ENCODE peak calls at places on chromosomes 2 and 18, in four cellular contexts. X is testis, T is H9, V is lower lobe of right lung. B is an unnamed sample. For H3K4me1, the result is how much of the 10 kb centered on the place peaks cover.

GRCh38 chr2:193810533-193810932 is 1615.8 kb upstream of the TMEFF2 start:
- DNase-seq in T (no peak), X (no peak), V (no peak), B (no peak)

GRCh38 chr2:119407430-119408220 is 24.0 kb upstream of the TMEM37 start:
- DNase-seq in T (peak), V (no peak), X (peak), B (peak)

GRCh38 chr2:85221291-85221690 is 88.1 kb downstream of the TCF7L1 start:
- DNase-seq in X (peak), V (no peak), T (no peak), B (no peak)

GRCh38 chr2:207777124-207777523 is 7.4 kb upstream of the FZD5 start:
- DNase-seq in T (no peak), X (no peak), V (no peak), B (no peak)

GRCh38 chr2:196927318-196928225 is 1.1 kb upstream of the PGAP1 start:
- DNase-seq in X (no peak), T (no peak), V (no peak), B (peak)

GRCh38 chr2:19300961-19301360 is 57.5 kb downstream of the OSR1 start:
- DNase-seq in V (no peak), T (no peak), X (no peak), B (no peak)

GRCh38 chr18:44654555-44654954 is 26.1 kb upstream of the SETBP1 start:
- DNase-seq in V (no peak), T (no peak), X (no peak), B (no peak)

GRCh38 chr18:59748628-59749360 is 51.6 kb upstream of the CCBE1 start:
- DNase-seq in V (no peak), T (no peak), X (no peak), B (no peak)

GRCh38 chr2:241649414-241649813 is 11.9 kb downstream of the ATG4B start:
- DNase-seq in V (no peak), T (no peak), X (no peak), B (no peak)

GRCh38 chr2:151338115-151338514 is 19.3 kb upstream of the TNFAIP6 start:
- DNase-seq in V (no peak), T (no peak), X (no peak), B (peak)

GRCh38 chr2:210496512-210496911 is 20.0 kb upstream of the LANCL1 start:
- DNase-seq in V (no peak), T (no peak), X (no peak), B (no peak)

GRCh38 chr2:200159366-200159720 is 147.2 kb upstream of the SPATS2L start:
- DNase-seq in V (no peak), X (no peak), T (no peak), B (no peak)

GRCh38 chr2:1653956-1654695 is 90.2 kb downstream of the PXDN start:
- DNase-seq in T (no peak), X (no peak), V (no peak), B (no peak)

GRCh38 chr2:219681301-219682290 is 54.2 kb downstream of the SLC4A3 start:
- DNase-seq in X (no peak), T (no peak), V (no peak), B (peak)

GRCh38 chr2:85161626-85161960 is 28.4 kb downstream of the TCF7L1 start:
- DNase-seq in T (no peak), V (no peak), X (no peak), B (no peak)

GRCh38 chr2:118371500-118371899 is 283.2 kb downstream of the INSIG2 start:
- DNase-seq in T (peak), X (peak), V (no peak), B (peak)

GRCh38 chr2:180523629-180524340 is 456.6 kb upstream of the UBE2E3 start:
- DNase-seq in V (no peak), T (no peak), X (no peak), B (no peak)

GRCh38 chr2:23967846-23968245 is 27.6 kb downstream of the UBXN2A start:
- DNase-seq in T (no peak), X (no peak), V (no peak), B (no peak)

GRCh38 chr2:231068525-231069222 is 12.0 kb downstream of the PSMD1 start:
- DNase-seq in X (no peak), T (no peak), V (no peak), B (no peak)

GRCh38 chr2:135411646-135412045 is 119.4 kb downstream of the ZRANB3 start:
- DNase-seq in T (no peak), V (no peak), X (no peak), B (no peak)

GRCh38 chr2:3121601-3122000 is 256.0 kb downstream of the EIPR1 start:
- DNase-seq in V (no peak), X (no peak), T (no peak), B (no peak)

GRCh38 chr2:31371691-31372090 is 42.9 kb downstream of the XDH start:
- DNase-seq in V (no peak), X (no peak), T (no peak), B (no peak)

GRCh38 chr18:66632771-66633170 is 28.9 kb upstream of the CDH19 start:
- DNase-seq in V (no peak), T (no peak), X (no peak), B (no peak)

GRCh38 chr2:159439421-159439820 is 152.9 kb upstream of the WDSUB1 start:
- DNase-seq in V (no peak), X (no peak), T (no peak), B (no peak)

GRCh38 chr2:46036929-46037328 is 260.3 kb upstream of the EPAS1 start:
- DNase-seq in V (no peak), X (no peak), T (no peak), B (no peak)

GRCh38 chr18:10528439-10528838 is 2.6 kb downstream of the NAPG start:
- DNase-seq in X (no peak), T (no peak), V (no peak), B (no peak)

GRCh38 chr18:3233004-3233403 is 13.2 kb upstream of the MYOM1 start:
- DNase-seq in X (no peak), V (no peak), T (no peak), B (no peak)
- H3K4me1 ChIP-seq in X (under half), V (under half), T (under half), B (under half)

DNA sequence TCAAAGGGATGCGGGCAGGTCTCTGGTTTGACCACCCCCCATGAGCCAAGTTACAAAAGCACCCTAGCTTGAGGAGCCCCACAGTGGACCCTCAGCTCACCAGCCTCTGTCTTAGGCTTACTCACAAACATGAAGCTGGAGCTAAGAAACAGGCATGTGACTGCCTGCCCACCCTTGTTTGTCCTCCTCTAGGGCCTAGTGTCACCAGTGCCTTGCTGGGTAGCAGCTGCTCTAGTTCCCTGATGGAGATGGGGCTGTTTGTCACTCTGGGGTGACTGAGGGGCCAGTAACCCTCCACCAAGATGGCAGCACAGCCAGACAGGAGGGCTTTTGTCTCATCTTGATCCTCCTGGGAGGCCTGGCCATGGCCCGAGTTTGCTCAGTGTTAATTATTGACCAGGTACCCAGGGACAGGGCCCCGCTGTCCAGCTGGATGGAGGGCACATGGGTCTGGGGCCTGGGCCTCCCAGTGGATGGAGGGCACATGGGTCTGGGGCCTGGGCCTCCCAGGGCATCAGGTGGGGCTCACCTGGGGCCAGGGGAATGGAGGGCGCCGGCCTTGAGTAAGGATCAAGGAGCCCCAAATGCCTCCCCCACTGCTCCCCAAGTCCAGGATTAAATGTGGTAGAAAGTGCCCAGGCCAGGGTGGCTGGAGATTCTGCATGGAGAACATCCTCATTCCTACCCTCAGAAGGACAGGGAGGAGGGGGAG is 185.9 kb upstream of the HAAO start:
- DNase-seq in T (no peak), X (no peak), V (no peak), B (no peak)
- H3K4me1 ChIP-seq in T (under half), X (under half), V (under half), B (under half)

DNA sequence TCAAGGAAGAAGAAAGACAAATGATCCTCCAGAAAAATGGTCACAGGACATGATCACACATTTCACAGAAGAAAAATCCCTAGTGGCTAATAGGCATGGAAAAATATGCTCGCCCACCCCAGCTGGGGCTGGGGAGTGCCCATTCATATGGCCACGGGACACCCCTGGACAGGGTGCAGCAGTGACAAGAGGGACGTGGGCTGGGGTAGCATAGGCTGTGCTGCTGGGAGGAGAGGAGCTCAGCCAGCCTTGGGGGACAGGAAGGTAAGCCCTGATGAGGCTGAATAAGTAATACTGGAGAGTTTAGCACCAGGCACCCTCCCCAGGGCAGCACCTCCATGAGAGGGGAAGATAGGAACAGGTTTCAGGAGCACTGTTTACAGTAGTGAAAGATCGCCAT is 254.9 kb upstream of the HS6ST1 start:
- DNase-seq in V (no peak), X (no peak), T (no peak), B (no peak)
- H3K4me1 ChIP-seq in V (under half), X (under half), T (under half), B (under half)

GRCh38 chr2:217848351-217848957 is 154.3 kb downstream of the TNS1 start:
- DNase-seq in T (no peak), V (no peak), X (no peak), B (no peak)
- H3K4me1 ChIP-seq in T (under half), V (half or more), X (under half), B (under half)

B was measured in A673.